ENCODE peak calls at places on chromosomes 2 and 18, in six cellular contexts. M, N, O, T, E and V are unnamed samples.

GRCh38 chr2:240905176-240905781 is 857 bp upstream of the CROCC2 start:
- DNase-seq in T (no peak), N (no peak), O (no peak), M (no peak), E (no peak), V (no peak)

GRCh38 chr2:152655880-152656279 is 61.4 kb downstream of the PRPF40A start:
- DNase-seq in N (no peak), O (no peak), E (no peak), M (no peak), T (no peak), V (no peak)

GRCh38 chr18:26764584-26764983 is 100.9 kb downstream of the AQP4 start:
- DNase-seq in M (no peak), N (no peak), E (no peak), O (no peak), T (no peak), V (no peak)

GRCh38 chr2:223674998-223675609 is 72.9 kb upstream of the SCG2 start:
- DNase-seq in O (peak; percentile 26), T (peak; percentile 69), N (peak; percentile 48), E (no peak), M (no peak), V (peak; percentile 30)

GRCh38 chr18:644395-645004 is 13.0 kb upstream of the TYMS start:
- DNase-seq in M (no peak), E (no peak), O (no peak), N (no peak), T (no peak), V (peak; percentile 58)

GRCh38 chr18:59715966-59716369 is 18.7 kb upstream of the CCBE1 start:
- DNase-seq in O (no peak), M (no peak), T (peak; percentile 77), N (peak; percentile 40), E (no peak), V (no peak)

GRCh38 chr2:212330263-212330662 is 208.3 kb downstream of the ERBB4 start:
- DNase-seq in N (no peak), T (no peak), E (no peak), O (no peak), M (no peak), V (no peak)

GRCh38 chr18:22345733-22346132 is 72.0 kb downstream of the CTAGE1 start:
- DNase-seq in N (no peak), O (no peak), M (no peak), E (no peak), T (peak; percentile 39), V (no peak)

GRCh38 chr2:12347049-12347448 is 369.7 kb upstream of the TRIB2 start:
- DNase-seq in O (no peak), N (no peak), T (no peak), E (no peak), M (no peak), V (no peak)

GRCh38 chr2:220956429-220956828 is 615.7 kb downstream of the EPHA4 start:
- DNase-seq in O (no peak), M (no peak), E (no peak), N (no peak), T (no peak), V (no peak)

GRCh38 chr18:79912994-79913831 is 38.2 kb downstream of the SLC66A2 start:
- DNase-seq in E (no peak), N (no peak), M (no peak), T (no peak), O (no peak), V (no peak)

GRCh38 chr2:69830045-69830905 is 815 bp downstream of the GMCL1 start:
- DNase-seq in M (peak; percentile 53), T (peak; percentile 44), N (peak; percentile 17), O (peak; percentile 59), E (no peak), V (peak; percentile 47)

GRCh38 chr2:209471037-209471436 is 47.2 kb downstream of the MAP2 start:
- DNase-seq in E (no peak), O (no peak), T (peak; percentile 17), M (no peak), N (no peak), V (no peak)

GRCh38 chr2:233960203-233960602 is 43.0 kb downstream of the TRPM8 start:
- DNase-seq in T (no peak), N (no peak), M (no peak), E (no peak), O (no peak), V (no peak)

GRCh38 chr2:85231242-85231805 is 96.5 kb downstream of the TGOLN2 start:
- DNase-seq in T (no peak), E (no peak), N (no peak), O (no peak), M (peak; percentile 44), V (no peak)

GRCh38 chr2:226333388-226333787 is 466.2 kb downstream of the IRS1 start:
- DNase-seq in T (peak; percentile 12), E (no peak), M (no peak), O (no peak), N (no peak), V (no peak)

GRCh38 chr18:9082763-9083510 is 19.6 kb upstream of the NDUFV2 start:
- DNase-seq in M (no peak), N (no peak), E (no peak), O (no peak), T (no peak), V (no peak)

GRCh38 chr2:231359948-231360347 is 35.6 kb upstream of the B3GNT7 start:
- DNase-seq in M (no peak), O (no peak), E (no peak), N (no peak), T (no peak), V (no peak)

GRCh38 chr2:234098675-234099195 is 48.2 kb downstream of the SPP2 start:
- DNase-seq in N (no peak), O (no peak), E (no peak), M (no peak), T (no peak), V (no peak)

GRCh38 chr2:233965032-233965614 is 48.0 kb downstream of the TRPM8 start:
- DNase-seq in O (no peak), M (no peak), E (no peak), T (no peak), N (no peak), V (no peak)

DNA sequence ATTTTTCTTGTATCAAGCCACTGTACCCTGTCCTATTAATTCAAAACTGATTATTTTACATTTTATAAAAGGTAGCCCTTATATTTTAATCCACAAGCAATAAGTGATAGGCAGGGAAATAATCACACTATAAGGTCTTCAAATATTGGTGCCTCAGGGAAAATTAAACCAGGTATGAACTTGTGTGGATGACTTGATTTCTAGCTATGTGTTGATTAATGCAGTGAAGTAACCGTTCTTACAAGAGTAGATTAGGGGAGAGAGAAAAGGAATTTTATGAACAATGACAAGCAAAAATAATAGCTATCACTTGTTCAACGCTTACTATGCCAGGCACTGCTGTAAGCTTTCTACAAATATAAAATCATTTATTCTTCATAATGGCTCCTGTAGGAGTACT is 199.6 kb downstream of the PTGR3 start:
- DNase-seq in T (no peak), N (no peak), E (no peak), M (no peak), O (no peak), V (no peak)
- TF ChIP-seq MAX in T (no peak), N (no peak), E (no peak), M (no peak), O (no peak), V (no peak)

GRCh38 chr2:177797808-177798207 is 274.8 kb downstream of the PDE11A start:
- DNase-seq in M (peak; percentile 63), T (no peak), O (no peak), N (no peak), E (peak; percentile 68), V (no peak)

GRCh38 chr2:177796011-177796410 is 276.6 kb downstream of the PDE11A start:
- DNase-seq in E (no peak), M (no peak), T (no peak), N (no peak), O (no peak), V (no peak)

GRCh38 chr2:177796644-177797415 is 275.7 kb downstream of the PDE11A start:
- DNase-seq in M (no peak), T (no peak), E (no peak), O (no peak), N (no peak), V (no peak)

DNA sequence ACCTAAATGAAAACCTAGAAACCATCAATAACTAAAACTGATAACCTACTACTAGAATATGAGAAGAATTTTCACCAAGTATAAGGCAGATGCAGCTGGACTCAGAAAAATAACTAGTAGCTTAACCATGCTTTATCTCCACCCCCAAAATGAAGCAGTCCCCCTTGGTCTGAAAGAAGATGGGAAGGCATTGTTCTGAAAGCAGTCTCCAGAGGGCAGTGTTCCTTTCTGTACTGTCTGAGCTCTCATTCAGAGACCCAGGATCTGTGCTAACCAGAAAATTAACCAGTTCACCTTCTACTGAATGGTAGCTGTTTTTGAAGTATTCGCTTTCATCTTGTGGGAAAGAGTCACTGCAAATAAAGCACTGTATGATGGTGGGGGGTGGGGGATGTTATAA is 273.0 kb downstream of the PDE11A start:
- DNase-seq in E (peak; percentile 2), T (peak; percentile 20), M (peak; percentile 22), O (peak; percentile 59), N (no peak), V (peak; percentile 27)
- TF ChIP-seq JUN in E (no peak), T (no peak), M (no peak), O (no peak), N (no peak), V (no peak)

GRCh38 chr2:146147448-146148012 is 1627.6 kb upstream of the ZEB2 start:
- DNase-seq in N (no peak), O (no peak), E (no peak), T (no peak), M (no peak), V (no peak)

GRCh38 chr2:146138820-146139219 is 1618.9 kb upstream of the ZEB2 start:
- DNase-seq in O (no peak), T (no peak), N (no peak), E (no peak), M (no peak), V (no peak)

GRCh38 chr2:146143971-146144370 is 1624.1 kb upstream of the ZEB2 start:
- DNase-seq in T (no peak), M (no peak), O (no peak), N (no peak), E (no peak), V (no peak)
- TF ChIP-seq MAX in T (no peak), M (no peak), O (no peak), N (no peak), E (no peak), V (no peak)

DNA sequence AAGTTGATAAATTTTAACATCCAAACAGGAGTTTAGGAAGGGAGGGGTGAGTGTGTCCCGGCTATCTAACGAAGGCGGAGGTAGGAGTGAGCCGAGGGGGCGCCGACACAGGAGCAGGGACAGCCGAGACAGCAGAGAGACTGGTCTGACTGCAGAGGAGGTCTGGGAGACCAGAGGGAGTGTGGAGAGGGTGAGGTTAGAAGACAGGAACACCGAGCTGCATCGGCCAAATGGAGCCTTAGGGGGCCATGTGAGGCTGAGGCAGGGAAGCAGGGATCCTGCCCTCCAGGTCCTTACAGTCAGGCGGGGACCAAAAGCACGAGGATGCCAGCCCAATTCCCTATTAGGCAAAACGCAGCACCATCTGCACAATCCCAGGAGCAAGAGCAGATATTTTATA is 67.0 kb downstream of the SFXN5 start:
- DNase-seq in O (no peak), T (no peak), E (no peak), N (no peak), M (no peak), V (no peak)
- TF ChIP-seq JUN in O (no peak), T (no peak), E (no peak), N (no peak), M (no peak), V (no peak)